ENCODE peak calls at places on chromosome 21, in ten cellular contexts. U is posterior vena cava, E is HuH-7.5, B is stomach, V is AML-193, Y is MV-4-11, G is kidney tubule cell, W is NCI-H2081, R is PC-3, S is cardiac fibroblast. K is an unnamed sample.

GRCh38 chr21:32641715-32642698 is 29.8 kb upstream of the CFAP298 start:
- DNase-seq in U (no peak), E (no peak), B (no peak), V (no peak), Y (no peak), G (peak; percentile 17), W (no peak), R (no peak), S (no peak), K (peak; percentile 2)

GRCh38 chr21:39061766-39062165 is 121.5 kb downstream of the PSMG1 start:
- DNase-seq in U (no peak), E (no peak), B (no peak), V (no peak), Y (no peak), G (no peak), W (no peak), R (no peak), S (no peak), K (no peak)

GRCh38 chr21:43291347-43291950 is 122.6 kb downstream of the CRYAA start:
- DNase-seq in U (no peak), E (no peak), B (no peak), V (no peak), Y (no peak), G (no peak), W (no peak), R (no peak), S (no peak), K (no peak)

GRCh38 chr21:37040212-37040611 is 32.7 kb downstream of the PIGP start:
- DNase-seq in U (no peak), E (no peak), B (no peak), V (no peak), Y (no peak), G (no peak), W (no peak), R (no peak), S (no peak), K (no peak)

GRCh38 chr21:39317134-39318090 is 4.0 kb upstream of the BRWD1 start:
- DNase-seq in U (no peak), E (no peak), B (no peak), V (no peak), Y (peak; percentile 99), G (no peak), W (no peak), R (peak; percentile 15), S (no peak), K (no peak)

GRCh38 chr21:41562101-41563000 is 54.4 kb upstream of the TMPRSS2 start:
- DNase-seq in U (no peak), E (no peak), B (peak; percentile 81), V (no peak), Y (no peak), G (peak; percentile 96), W (no peak), R (no peak), S (peak; percentile 25), K (no peak)

GRCh38 chr21:37380349-37381323 is 14.1 kb downstream of the DYRK1A start:
- DNase-seq in U (no peak), E (no peak), B (peak; percentile 58), V (no peak), Y (no peak), G (no peak), W (peak; percentile 62), R (peak; percentile 64), S (no peak), K (no peak)

GRCh38 chr21:42063578-42064521 is 7.3 kb upstream of the UMODL1 start:
- DNase-seq in U (peak; percentile 68), E (no peak), B (peak; percentile 73), V (peak; percentile 43), Y (peak; percentile 74), G (peak; percentile 61), W (peak; percentile 5), R (peak; percentile 56), S (no peak), K (no peak)

GRCh38 chr21:44441041-44441400 is 14.3 kb upstream of the LRRC3 start:
- DNase-seq in U (peak; percentile 68), E (no peak), B (no peak), V (no peak), Y (no peak), G (no peak), W (no peak), R (no peak), S (no peak), K (no peak)

GRCh38 chr21:46205766-46206162 is 21.5 kb upstream of the SPATC1L start:
- DNase-seq in U (peak; percentile 63), E (no peak), B (no peak), V (no peak), Y (no peak), G (no peak), W (no peak), R (no peak), S (no peak), K (no peak)

GRCh38 chr21:37445228-37445627 is 78.7 kb downstream of the DYRK1A start:
- DNase-seq in U (no peak), E (no peak), B (no peak), V (no peak), Y (no peak), G (no peak), W (no peak), R (no peak), S (peak; percentile 74), K (no peak)

GRCh38 chr21:21177353-21177986 is 179.3 kb downstream of the NCAM2 start:
- DNase-seq in U (no peak), E (no peak), B (no peak), V (no peak), Y (no peak), G (no peak), W (no peak), R (no peak), S (no peak), K (no peak)

GRCh38 chr21:27734146-27734545 is 767.3 kb upstream of the ADAMTS5 start:
- DNase-seq in U (no peak), E (no peak), B (no peak), V (no peak), Y (no peak), G (peak; percentile 42), W (no peak), R (peak; percentile 17), S (peak; percentile 85), K (no peak)

GRCh38 chr21:23951251-23951650 is 1656.0 kb downstream of the MRPL39 start:
- DNase-seq in U (no peak), E (no peak), B (no peak), V (no peak), Y (no peak), G (peak; percentile 23), W (no peak), R (peak; percentile 90), S (peak; percentile 30), K (no peak)

GRCh38 chr21:44742418-44743153 is 31.2 kb upstream of the TSPEAR start:
- DNase-seq in U (no peak), E (no peak), B (no peak), V (peak; percentile 10), Y (peak; percentile 16), G (peak; percentile 4), W (peak; percentile 65), R (peak; percentile 54), S (peak; percentile 38), K (no peak)

GRCh38 chr21:31218830-31219608 is 125.0 kb downstream of the TIAM1 start:
- DNase-seq in U (peak; percentile 86), E (no peak), B (peak; percentile 44), V (no peak), Y (no peak), G (peak; percentile 36), W (no peak), R (peak; percentile 97), S (peak; percentile 55), K (no peak)

GRCh38 chr21:32858628-32859027 is 87.1 kb upstream of the PAXBP1 start:
- DNase-seq in U (no peak), E (no peak), B (no peak), V (no peak), Y (no peak), G (no peak), W (no peak), R (no peak), S (no peak), K (no peak)

GRCh38 chr21:35401476-35401875 is 352.4 kb upstream of the RUNX1 start:
- DNase-seq in U (no peak), E (no peak), B (no peak), V (no peak), Y (no peak), G (peak; percentile 23), W (no peak), R (peak; percentile 33), S (no peak), K (no peak)

GRCh38 chr21:32578107-32578691 is 7.1 kb downstream of the TCP10L start:
- DNase-seq in U (no peak), E (no peak), B (no peak), V (no peak), Y (no peak), G (no peak), W (no peak), R (peak; percentile 26), S (peak; percentile 25), K (no peak)

GRCh38 chr21:35223480-35224156 is 174.5 kb upstream of the RUNX1 start:
- DNase-seq in U (no peak), E (no peak), B (no peak), V (no peak), Y (no peak), G (no peak), W (peak; percentile 22), R (no peak), S (no peak), K (no peak)

GRCh38 chr21:33042812-33043211 is 17.1 kb downstream of the OLIG2 start:
- DNase-seq in U (no peak), E (no peak), B (no peak), V (no peak), Y (no peak), G (peak; percentile 94), W (no peak), R (peak; percentile 91), S (peak; percentile 95), K (peak; percentile 8)

GRCh38 chr21:41715649-41716321 is 51.1 kb downstream of the RIPK4 start:
- DNase-seq in U (peak; percentile 34), E (peak; percentile 88), B (no peak), V (no peak), Y (no peak), G (peak; percentile 64), W (no peak), R (peak; percentile 64), S (no peak), K (peak; percentile 90)

GRCh38 chr21:31872452-31873274 is at the start of gene HUNK:
- DNase-seq in U (no peak), E (peak; percentile 37), B (no peak), V (no peak), Y (peak; percentile 7), G (peak; percentile 62), W (peak; percentile 40), R (no peak), S (peak; percentile 12), K (peak; percentile 13)

GRCh38 chr21:29656504-29657227 is 283.1 kb downstream of the GRIK1 start:
- DNase-seq in U (no peak), E (no peak), B (no peak), V (peak; percentile 81), Y (peak; percentile 92), G (peak; percentile 92), W (no peak), R (peak; percentile 54), S (peak; percentile 90), K (peak; percentile 8)